ENCODE peak calls at places on chromosomes 7 and 10, in nine cellular contexts. One of them, this sample, is unnamed.

GRCh38 chr10:17616403-17617030 is 657 bp downstream of the HACD1 start:
- DNase-seq in T1000: peak
- DNase-seq in aorta: peak
- DNase-seq in caudate nucleus: no peak
- DNase-seq in EH: peak
- DNase-seq in HCT116: peak
- DNase-seq in psoas muscle: peak
- DNase-seq in foreskin fibroblast: peak
- DNase-seq in stimulated activated naive CD8-positive, alpha-beta T cell treated with anti-CD3 and anti-CD28 coated beads, Interleukin-15, Interleukin-2, amounts not matched to agents 100 U/mL and 50 U/mL, for 24 hours: peak
- DNase-seq in this sample: peak

GRCh38 chr7:27605689-27606269 is 56.9 kb downstream of the HIBADH start:
- DNase-seq in T1000: no peak
- DNase-seq in aorta: no peak
- DNase-seq in caudate nucleus: no peak
- DNase-seq in EH: peak
- DNase-seq in HCT116: no peak
- DNase-seq in psoas muscle: no peak
- DNase-seq in foreskin fibroblast: peak
- DNase-seq in stimulated activated naive CD8-positive, alpha-beta T cell treated with anti-CD3 and anti-CD28 coated beads, Interleukin-15, Interleukin-2, amounts not matched to agents 100 U/mL and 50 U/mL, for 24 hours: no peak
- DNase-seq in this sample: no peak

GRCh38 chr7:117323877-117324699 is 1.2 kb upstream of the WNT2 start:
- DNase-seq in T1000: no peak
- DNase-seq in aorta: peak
- DNase-seq in caudate nucleus: no peak
- DNase-seq in EH: peak
- DNase-seq in HCT116: no peak
- DNase-seq in psoas muscle: peak
- DNase-seq in foreskin fibroblast: peak
- DNase-seq in stimulated activated naive CD8-positive, alpha-beta T cell treated with anti-CD3 and anti-CD28 coated beads, Interleukin-15, Interleukin-2, amounts not matched to agents 100 U/mL and 50 U/mL, for 24 hours: no peak
- DNase-seq in this sample: peak

GRCh38 chr10:47027108-47027811 is 116.0 kb downstream of the PTPN20 start:
- DNase-seq in T1000: no peak
- DNase-seq in aorta: peak
- DNase-seq in caudate nucleus: no peak
- DNase-seq in EH: no peak
- DNase-seq in HCT116: no peak
- DNase-seq in psoas muscle: peak
- DNase-seq in foreskin fibroblast: no peak
- DNase-seq in stimulated activated naive CD8-positive, alpha-beta T cell treated with anti-CD3 and anti-CD28 coated beads, Interleukin-15, Interleukin-2, amounts not matched to agents 100 U/mL and 50 U/mL, for 24 hours: no peak
- DNase-seq in this sample: no peak

GRCh38 chr7:44060091-44060947 is 5.0 kb downstream of the PGAM2 start:
- DNase-seq in T1000: no peak
- DNase-seq in aorta: peak
- DNase-seq in caudate nucleus: no peak
- DNase-seq in EH: no peak
- DNase-seq in HCT116: no peak
- DNase-seq in psoas muscle: peak
- DNase-seq in foreskin fibroblast: no peak
- DNase-seq in stimulated activated naive CD8-positive, alpha-beta T cell treated with anti-CD3 and anti-CD28 coated beads, Interleukin-15, Interleukin-2, amounts not matched to agents 100 U/mL and 50 U/mL, for 24 hours: no peak
- DNase-seq in this sample: peak

GRCh38 chr7:5774136-5774535 is 7.3 kb downstream of the RNF216 start:
- DNase-seq in T1000: no peak
- DNase-seq in aorta: no peak
- DNase-seq in caudate nucleus: no peak
- DNase-seq in EH: no peak
- DNase-seq in HCT116: no peak
- DNase-seq in psoas muscle: no peak
- DNase-seq in foreskin fibroblast: no peak
- DNase-seq in stimulated activated naive CD8-positive, alpha-beta T cell treated with anti-CD3 and anti-CD28 coated beads, Interleukin-15, Interleukin-2, amounts not matched to agents 100 U/mL and 50 U/mL, for 24 hours: no peak
- DNase-seq in this sample: no peak

GRCh38 chr7:1754345-1754908 is 84.3 kb downstream of the ELFN1 start:
- DNase-seq in T1000: no peak
- DNase-seq in aorta: no peak
- DNase-seq in caudate nucleus: no peak
- DNase-seq in EH: no peak
- DNase-seq in HCT116: no peak
- DNase-seq in psoas muscle: no peak
- DNase-seq in foreskin fibroblast: no peak
- DNase-seq in stimulated activated naive CD8-positive, alpha-beta T cell treated with anti-CD3 and anti-CD28 coated beads, Interleukin-15, Interleukin-2, amounts not matched to agents 100 U/mL and 50 U/mL, for 24 hours: no peak
- DNase-seq in this sample: no peak

GRCh38 chr7:151409555-151410404 is at the start of gene WDR86:
- DNase-seq in T1000: no peak
- DNase-seq in aorta: no peak
- DNase-seq in caudate nucleus: no peak
- DNase-seq in EH: no peak
- DNase-seq in HCT116: no peak
- DNase-seq in psoas muscle: peak
- DNase-seq in foreskin fibroblast: no peak
- DNase-seq in stimulated activated naive CD8-positive, alpha-beta T cell treated with anti-CD3 and anti-CD28 coated beads, Interleukin-15, Interleukin-2, amounts not matched to agents 100 U/mL and 50 U/mL, for 24 hours: no peak
- DNase-seq in this sample: no peak

GRCh38 chr10:92727550-92727949 is 37.8 kb downstream of the HHEX start:
- DNase-seq in T1000: no peak
- DNase-seq in aorta: no peak
- DNase-seq in caudate nucleus: no peak
- DNase-seq in EH: no peak
- DNase-seq in HCT116: no peak
- DNase-seq in psoas muscle: no peak
- DNase-seq in foreskin fibroblast: peak
- DNase-seq in stimulated activated naive CD8-positive, alpha-beta T cell treated with anti-CD3 and anti-CD28 coated beads, Interleukin-15, Interleukin-2, amounts not matched to agents 100 U/mL and 50 U/mL, for 24 hours: no peak
- DNase-seq in this sample: no peak

GRCh38 chr10:5575482-5576153 is 50.9 kb downstream of the CALML3 start:
- DNase-seq in T1000: peak
- DNase-seq in aorta: peak
- DNase-seq in caudate nucleus: no peak
- DNase-seq in EH: peak
- DNase-seq in HCT116: no peak
- DNase-seq in psoas muscle: peak
- DNase-seq in foreskin fibroblast: peak
- DNase-seq in stimulated activated naive CD8-positive, alpha-beta T cell treated with anti-CD3 and anti-CD28 coated beads, Interleukin-15, Interleukin-2, amounts not matched to agents 100 U/mL and 50 U/mL, for 24 hours: no peak
- DNase-seq in this sample: no peak

GRCh38 chr7:142916508-142916907 is 17.0 kb downstream of the TRPV5 start:
- DNase-seq in T1000: no peak
- DNase-seq in aorta: no peak
- DNase-seq in caudate nucleus: no peak
- DNase-seq in EH: no peak
- DNase-seq in HCT116: no peak
- DNase-seq in psoas muscle: no peak
- DNase-seq in foreskin fibroblast: no peak
- DNase-seq in stimulated activated naive CD8-positive, alpha-beta T cell treated with anti-CD3 and anti-CD28 coated beads, Interleukin-15, Interleukin-2, amounts not matched to agents 100 U/mL and 50 U/mL, for 24 hours: no peak
- DNase-seq in this sample: no peak

GRCh38 chr10:24951201-24952145 is 933 bp downstream of the PRTFDC1 start:
- DNase-seq in T1000: no peak
- DNase-seq in aorta: no peak
- DNase-seq in caudate nucleus: peak
- DNase-seq in EH: peak
- DNase-seq in HCT116: no peak
- DNase-seq in psoas muscle: no peak
- DNase-seq in foreskin fibroblast: peak
- DNase-seq in stimulated activated naive CD8-positive, alpha-beta T cell treated with anti-CD3 and anti-CD28 coated beads, Interleukin-15, Interleukin-2, amounts not matched to agents 100 U/mL and 50 U/mL, for 24 hours: peak
- DNase-seq in this sample: peak

GRCh38 chr7:116195451-116195850 is 14.9 kb upstream of the TES start:
- DNase-seq in T1000: no peak
- DNase-seq in aorta: no peak
- DNase-seq in caudate nucleus: no peak
- DNase-seq in EH: peak
- DNase-seq in HCT116: no peak
- DNase-seq in psoas muscle: no peak
- DNase-seq in foreskin fibroblast: peak
- DNase-seq in stimulated activated naive CD8-positive, alpha-beta T cell treated with anti-CD3 and anti-CD28 coated beads, Interleukin-15, Interleukin-2, amounts not matched to agents 100 U/mL and 50 U/mL, for 24 hours: no peak
- DNase-seq in this sample: no peak

GRCh38 chr7:50795831-50796230 is 13.1 kb upstream of the GRB10 start:
- DNase-seq in T1000: no peak
- DNase-seq in aorta: peak
- DNase-seq in caudate nucleus: no peak
- DNase-seq in EH: peak
- DNase-seq in HCT116: no peak
- DNase-seq in psoas muscle: no peak
- DNase-seq in foreskin fibroblast: no peak
- DNase-seq in stimulated activated naive CD8-positive, alpha-beta T cell treated with anti-CD3 and anti-CD28 coated beads, Interleukin-15, Interleukin-2, amounts not matched to agents 100 U/mL and 50 U/mL, for 24 hours: no peak
- DNase-seq in this sample: no peak

GRCh38 chr7:1672851-1673486 is 2.9 kb downstream of the ELFN1 start:
- DNase-seq in T1000: no peak
- DNase-seq in aorta: peak
- DNase-seq in caudate nucleus: no peak
- DNase-seq in EH: no peak
- DNase-seq in HCT116: no peak
- DNase-seq in psoas muscle: peak
- DNase-seq in foreskin fibroblast: no peak
- DNase-seq in stimulated activated naive CD8-positive, alpha-beta T cell treated with anti-CD3 and anti-CD28 coated beads, Interleukin-15, Interleukin-2, amounts not matched to agents 100 U/mL and 50 U/mL, for 24 hours: peak
- DNase-seq in this sample: peak

GRCh38 chr10:5550621-5551530 is 26.1 kb downstream of the CALML3 start:
- DNase-seq in T1000: no peak
- DNase-seq in aorta: peak
- DNase-seq in caudate nucleus: no peak
- DNase-seq in EH: peak
- DNase-seq in HCT116: no peak
- DNase-seq in psoas muscle: peak
- DNase-seq in foreskin fibroblast: peak
- DNase-seq in stimulated activated naive CD8-positive, alpha-beta T cell treated with anti-CD3 and anti-CD28 coated beads, Interleukin-15, Interleukin-2, amounts not matched to agents 100 U/mL and 50 U/mL, for 24 hours: no peak
- DNase-seq in this sample: no peak

GRCh38 chr10:50513956-50514355 is 109.8 kb downstream of the SGMS1 start:
- DNase-seq in T1000: no peak
- DNase-seq in aorta: no peak
- DNase-seq in caudate nucleus: no peak
- DNase-seq in EH: no peak
- DNase-seq in HCT116: no peak
- DNase-seq in psoas muscle: no peak
- DNase-seq in foreskin fibroblast: no peak
- DNase-seq in stimulated activated naive CD8-positive, alpha-beta T cell treated with anti-CD3 and anti-CD28 coated beads, Interleukin-15, Interleukin-2, amounts not matched to agents 100 U/mL and 50 U/mL, for 24 hours: no peak
- DNase-seq in this sample: no peak

GRCh38 chr7:151168022-151168786 is 710 bp upstream of the GBX1 start:
- DNase-seq in T1000: no peak
- DNase-seq in aorta: peak
- DNase-seq in caudate nucleus: no peak
- DNase-seq in EH: no peak
- DNase-seq in HCT116: no peak
- DNase-seq in psoas muscle: peak
- DNase-seq in foreskin fibroblast: no peak
- DNase-seq in stimulated activated naive CD8-positive, alpha-beta T cell treated with anti-CD3 and anti-CD28 coated beads, Interleukin-15, Interleukin-2, amounts not matched to agents 100 U/mL and 50 U/mL, for 24 hours: peak
- DNase-seq in this sample: peak

GRCh38 chr7:14859267-14859666 is 43.3 kb downstream of the DGKB start:
- DNase-seq in T1000: no peak
- DNase-seq in aorta: no peak
- DNase-seq in caudate nucleus: no peak
- DNase-seq in EH: no peak
- DNase-seq in HCT116: no peak
- DNase-seq in psoas muscle: no peak
- DNase-seq in foreskin fibroblast: no peak
- DNase-seq in stimulated activated naive CD8-positive, alpha-beta T cell treated with anti-CD3 and anti-CD28 coated beads, Interleukin-15, Interleukin-2, amounts not matched to agents 100 U/mL and 50 U/mL, for 24 hours: no peak
- DNase-seq in this sample: no peak

GRCh38 chr10:114648368-114648767 is 9.7 kb downstream of the ABLIM1 start:
- DNase-seq in T1000: peak
- DNase-seq in aorta: no peak
- DNase-seq in caudate nucleus: no peak
- DNase-seq in EH: peak
- DNase-seq in HCT116: no peak
- DNase-seq in psoas muscle: no peak
- DNase-seq in foreskin fibroblast: peak
- DNase-seq in stimulated activated naive CD8-positive, alpha-beta T cell treated with anti-CD3 and anti-CD28 coated beads, Interleukin-15, Interleukin-2, amounts not matched to agents 100 U/mL and 50 U/mL, for 24 hours: no peak
- DNase-seq in this sample: no peak

GRCh38 chr10:44702531-44702930 is 208.6 kb upstream of the TMEM72 start:
- DNase-seq in T1000: no peak
- DNase-seq in aorta: no peak
- DNase-seq in caudate nucleus: no peak
- DNase-seq in EH: no peak
- DNase-seq in HCT116: no peak
- DNase-seq in psoas muscle: no peak
- DNase-seq in foreskin fibroblast: no peak
- DNase-seq in stimulated activated naive CD8-positive, alpha-beta T cell treated with anti-CD3 and anti-CD28 coated beads, Interleukin-15, Interleukin-2, amounts not matched to agents 100 U/mL and 50 U/mL, for 24 hours: no peak
- DNase-seq in this sample: no peak

GRCh38 chr7:21159506-21159905 is 268.4 kb upstream of the SP4 start:
- DNase-seq in T1000: no peak
- DNase-seq in aorta: no peak
- DNase-seq in caudate nucleus: no peak
- DNase-seq in EH: no peak
- DNase-seq in HCT116: no peak
- DNase-seq in psoas muscle: no peak
- DNase-seq in foreskin fibroblast: no peak
- DNase-seq in stimulated activated naive CD8-positive, alpha-beta T cell treated with anti-CD3 and anti-CD28 coated beads, Interleukin-15, Interleukin-2, amounts not matched to agents 100 U/mL and 50 U/mL, for 24 hours: no peak
- DNase-seq in this sample: no peak

GRCh38 chr10:75076387-75076786 is 35.1 kb upstream of the SAMD8 start:
- DNase-seq in T1000: no peak
- DNase-seq in aorta: no peak
- DNase-seq in caudate nucleus: no peak
- DNase-seq in EH: no peak
- DNase-seq in HCT116: no peak
- DNase-seq in psoas muscle: no peak
- DNase-seq in foreskin fibroblast: no peak
- DNase-seq in stimulated activated naive CD8-positive, alpha-beta T cell treated with anti-CD3 and anti-CD28 coated beads, Interleukin-15, Interleukin-2, amounts not matched to agents 100 U/mL and 50 U/mL, for 24 hours: no peak
- DNase-seq in this sample: no peak

GRCh38 chr10:110336111-110336721 is 31.5 kb upstream of the SMNDC1 start:
- DNase-seq in T1000: peak
- DNase-seq in aorta: no peak
- DNase-seq in caudate nucleus: no peak
- DNase-seq in EH: peak
- DNase-seq in HCT116: no peak
- DNase-seq in psoas muscle: no peak
- DNase-seq in foreskin fibroblast: peak
- DNase-seq in stimulated activated naive CD8-positive, alpha-beta T cell treated with anti-CD3 and anti-CD28 coated beads, Interleukin-15, Interleukin-2, amounts not matched to agents 100 U/mL and 50 U/mL, for 24 hours: no peak
- DNase-seq in this sample: no peak

GRCh38 chr10:117610321-117610720 is 67.8 kb downstream of the EMX2 start:
- DNase-seq in T1000: no peak
- DNase-seq in aorta: no peak
- DNase-seq in caudate nucleus: no peak
- DNase-seq in EH: no peak
- DNase-seq in HCT116: no peak
- DNase-seq in psoas muscle: no peak
- DNase-seq in foreskin fibroblast: no peak
- DNase-seq in stimulated activated naive CD8-positive, alpha-beta T cell treated with anti-CD3 and anti-CD28 coated beads, Interleukin-15, Interleukin-2, amounts not matched to agents 100 U/mL and 50 U/mL, for 24 hours: no peak
- DNase-seq in this sample: no peak

GRCh38 chr10:71266147-71266917 is 52.7 kb upstream of the SLC29A3 start:
- DNase-seq in T1000: no peak
- DNase-seq in aorta: no peak
- DNase-seq in caudate nucleus: no peak
- DNase-seq in EH: peak
- DNase-seq in HCT116: no peak
- DNase-seq in psoas muscle: peak
- DNase-seq in foreskin fibroblast: peak
- DNase-seq in stimulated activated naive CD8-positive, alpha-beta T cell treated with anti-CD3 and anti-CD28 coated beads, Interleukin-15, Interleukin-2, amounts not matched to agents 100 U/mL and 50 U/mL, for 24 hours: no peak
- DNase-seq in this sample: peak

GRCh38 chr10:66822801-66823200 is 103.0 kb upstream of the LRRTM3 start:
- DNase-seq in T1000: no peak
- DNase-seq in aorta: no peak
- DNase-seq in caudate nucleus: no peak
- DNase-seq in EH: no peak
- DNase-seq in HCT116: no peak
- DNase-seq in psoas muscle: no peak
- DNase-seq in foreskin fibroblast: no peak
- DNase-seq in stimulated activated naive CD8-positive, alpha-beta T cell treated with anti-CD3 and anti-CD28 coated beads, Interleukin-15, Interleukin-2, amounts not matched to agents 100 U/mL and 50 U/mL, for 24 hours: no peak
- DNase-seq in this sample: peak

GRCh38 chr10:124586142-124586541 is 124.5 kb downstream of the LHPP start:
- DNase-seq in T1000: no peak
- DNase-seq in aorta: peak
- DNase-seq in caudate nucleus: no peak
- DNase-seq in EH: no peak
- DNase-seq in HCT116: no peak
- DNase-seq in psoas muscle: no peak
- DNase-seq in foreskin fibroblast: no peak
- DNase-seq in stimulated activated naive CD8-positive, alpha-beta T cell treated with anti-CD3 and anti-CD28 coated beads, Interleukin-15, Interleukin-2, amounts not matched to agents 100 U/mL and 50 U/mL, for 24 hours: no peak
- DNase-seq in this sample: no peak

GRCh38 chr7:44486693-44487092 is 3.8 kb downstream of the NUDCD3 start:
- DNase-seq in T1000: no peak
- DNase-seq in aorta: no peak
- DNase-seq in caudate nucleus: no peak
- DNase-seq in EH: no peak
- DNase-seq in HCT116: no peak
- DNase-seq in psoas muscle: no peak
- DNase-seq in foreskin fibroblast: peak
- DNase-seq in stimulated activated naive CD8-positive, alpha-beta T cell treated with anti-CD3 and anti-CD28 coated beads, Interleukin-15, Interleukin-2, amounts not matched to agents 100 U/mL and 50 U/mL, for 24 hours: no peak
- DNase-seq in this sample: no peak